ENCODE peak calls at places on chromosome 5, in ten cellular contexts. M is adrenal gland, A is bronchial epithelial cell, H is lower lobe of right lung, D is fibroblast of pulmonary artery, P is testis, E is PC-3, O is GM06990, Z is BJ, G is colonic mucosa. Q is an unnamed sample.

GRCh38 chr5:1010181-1010510 is 1.5 kb downstream of the NKD2 start:
- DNase-seq in M (peak), A (no peak), H (peak), D (no peak), P (no peak), E (peak), O (no peak), Z (no peak), G (no peak), Q (no peak)

GRCh38 chr5:156356238-156356637 is 29.3 kb downstream of the SGCD start:
- DNase-seq in M (no peak), A (peak), H (no peak), D (peak), P (no peak), E (no peak), O (no peak), Z (no peak), G (no peak), Q (no peak)

GRCh38 chr5:13346401-13346800 is 598.1 kb downstream of the DNAH5 start:
- DNase-seq in M (no peak), A (no peak), H (no peak), D (no peak), P (no peak), E (no peak), O (no peak), Z (no peak), G (no peak), Q (no peak)

GRCh38 chr5:71483355-71483754 is 27.9 kb downstream of the BDP1 start:
- DNase-seq in M (no peak), A (peak), H (no peak), D (peak), P (no peak), E (peak), O (no peak), Z (peak), G (no peak), Q (no peak)

GRCh38 chr5:67483453-67484030 is 286.9 kb upstream of the CD180 start:
- DNase-seq in M (no peak), A (no peak), H (no peak), D (no peak), P (no peak), E (no peak), O (no peak), Z (no peak), G (no peak), Q (no peak)

GRCh38 chr5:115898656-115899055 is 56.9 kb downstream of the AP3S1 start:
- DNase-seq in M (no peak), A (peak), H (no peak), D (peak), P (no peak), E (peak), O (no peak), Z (no peak), G (no peak), Q (no peak)

GRCh38 chr5:96292582-96293247 is 140.3 kb downstream of the PCSK1 start:
- DNase-seq in M (no peak), A (no peak), H (no peak), D (peak), P (no peak), E (no peak), O (no peak), Z (no peak), G (no peak), Q (no peak)

GRCh38 chr5:73861313-73861978 is 235.4 kb downstream of the ARHGEF28 start:
- DNase-seq in M (no peak), A (no peak), H (peak), D (peak), P (no peak), E (no peak), O (no peak), Z (no peak), G (no peak), Q (no peak)

GRCh38 chr5:140967226-140967893 is 1.1 kb downstream of the PCDHAC2 start:
- DNase-seq in M (no peak), A (no peak), H (no peak), D (no peak), P (no peak), E (no peak), O (no peak), Z (no peak), G (no peak), Q (no peak)
- H3K4me3 ChIP-seq in M (no peak), A (peak), H (peak), D (no peak), P (peak), E (peak), O (no peak), Z (no peak), G (no peak), Q (no peak)

GRCh38 chr5:174773371-174773770 is 49.0 kb downstream of the MSX2 start:
- DNase-seq in M (no peak), A (no peak), H (no peak), D (no peak), P (no peak), E (no peak), O (no peak), Z (no peak), G (no peak), Q (no peak)
- TF ChIP-seq CTCF in M (no peak), A (no peak), H (no peak), D (no peak), P (no peak), E (no peak), O (no peak), Z (no peak), G (no peak), Q (no peak)

DNA sequence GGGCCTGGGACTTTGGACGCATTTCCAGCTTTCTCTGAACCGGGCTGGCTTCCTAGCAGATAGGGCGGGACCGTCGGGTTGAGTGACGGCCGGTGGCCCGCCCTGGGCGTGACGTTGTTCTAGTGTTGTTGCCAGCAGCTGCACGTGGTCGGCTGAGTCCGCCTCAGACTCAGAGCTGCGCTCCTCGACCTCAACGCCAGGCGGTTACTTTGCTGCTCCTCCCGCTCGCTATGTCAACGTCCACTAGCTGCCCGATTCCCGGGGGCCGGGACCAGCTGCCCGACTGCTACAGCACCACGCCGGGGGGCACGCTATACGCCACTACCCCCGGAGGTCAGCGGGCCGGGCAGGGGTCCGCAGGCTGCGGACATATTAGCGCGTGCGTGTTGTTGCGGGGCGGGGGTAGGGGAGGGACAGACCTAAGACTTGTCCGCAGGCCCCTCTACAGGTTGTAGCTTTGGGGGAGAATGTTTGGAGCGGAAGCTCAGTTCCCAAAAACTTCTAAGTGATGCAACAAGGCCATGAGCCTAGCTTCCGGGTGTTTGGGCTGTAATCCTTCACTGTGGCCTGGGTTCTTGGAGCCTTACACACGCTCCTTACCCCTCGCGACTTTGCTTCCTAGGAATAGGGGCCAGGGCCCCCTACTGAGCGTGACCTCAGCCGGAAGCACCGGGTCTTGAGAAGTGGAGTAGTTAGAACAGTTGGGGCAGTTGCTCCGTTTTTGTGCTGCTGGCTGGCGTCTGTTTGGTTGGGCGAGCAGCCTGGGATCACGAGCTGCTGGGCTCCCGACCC is at the start of gene EIF4EBP3:
- DNase-seq in M (peak), A (peak), H (peak), D (peak), P (peak), E (peak), O (peak), Z (peak), G (peak), Q (peak)
- H3K4me3 ChIP-seq in M (peak), A (peak), H (peak), D (peak), P (peak), E (no peak), O (peak), Z (peak), G (peak), Q (peak)

GRCh38 chr5:159422371-159422770 is 92.1 kb upstream of the IL12B start:
- DNase-seq in M (no peak), A (peak), H (no peak), D (peak), P (no peak), E (no peak), O (no peak), Z (no peak), G (no peak), Q (no peak)

GRCh38 chr5:159430361-159431018 is 100.2 kb upstream of the IL12B start:
- DNase-seq in M (no peak), A (no peak), H (no peak), D (no peak), P (no peak), E (no peak), O (no peak), Z (no peak), G (no peak), Q (no peak)

GRCh38 chr5:159427180-159428012 is 97.1 kb upstream of the IL12B start:
- DNase-seq in M (no peak), A (no peak), H (no peak), D (no peak), P (no peak), E (no peak), O (peak), Z (no peak), G (no peak), Q (no peak)

GRCh38 chr5:159424123-159424522 is 93.8 kb upstream of the IL12B start:
- DNase-seq in M (no peak), A (no peak), H (no peak), D (no peak), P (no peak), E (no peak), O (no peak), Z (no peak), G (no peak), Q (no peak)

GRCh38 chr5:159426694-159427093 is 96.4 kb upstream of the IL12B start:
- DNase-seq in M (no peak), A (no peak), H (no peak), D (no peak), P (no peak), E (no peak), O (no peak), Z (no peak), G (no peak), Q (no peak)
- TF ChIP-seq CTCF in M (no peak), A (no peak), H (no peak), D (no peak), P (no peak), E (no peak), O (no peak), Z (no peak), G (no peak), Q (no peak)